ENCODE peak calls at places on chromosomes 11 and 22, in four cellular contexts. One of them, this sample, is unnamed.

GRCh38 chr11:75946531-75947530 is 131.8 kb downstream of the UVRAG start:
- DNase-seq in IMR-90: peak; percentile 60
- DNase-seq in GM12878: no peak
- DNase-seq in K562: no peak
- DNase-seq in this sample: peak; percentile 22

GRCh38 chr11:33329705-33330329 is 72.6 kb downstream of the HIPK3 start:
- DNase-seq in K562: peak; percentile 26
- DNase-seq in IMR-90: peak; percentile 72
- DNase-seq in GM12878: no peak
- DNase-seq in this sample: peak; percentile 75

GRCh38 chr11:72975778-72976520 is 161.7 kb downstream of the ATG16L2 start:
- DNase-seq in GM12878: no peak
- DNase-seq in K562: no peak
- DNase-seq in IMR-90: peak; percentile 96
- DNase-seq in this sample: no peak

GRCh38 chr11:130861283-130861682 is 55.0 kb downstream of the SNX19 start:
- DNase-seq in GM12878: no peak
- DNase-seq in IMR-90: no peak
- DNase-seq in K562: no peak
- DNase-seq in this sample: no peak

GRCh38 chr11:82895437-82896091 is 4.7 kb downstream of the PRCP start:
- DNase-seq in K562: no peak
- DNase-seq in GM12878: peak; percentile 42
- DNase-seq in IMR-90: no peak
- DNase-seq in this sample: no peak

GRCh38 chr22:22935546-22936157 is 48.0 kb downstream of the IGLL5 start:
- DNase-seq in GM12878: peak; percentile 99
- DNase-seq in IMR-90: no peak
- DNase-seq in K562: peak; percentile 56
- DNase-seq in this sample: no peak

GRCh38 chr11:66311965-66312548 is 4.8 kb downstream of the CD248 start:
- DNase-seq in GM12878: peak; percentile 78
- DNase-seq in IMR-90: peak; percentile 89
- DNase-seq in K562: peak; percentile 90
- DNase-seq in this sample: peak; percentile 94

GRCh38 chr11:15199693-15200092 is 85.0 kb downstream of the INSC start:
- DNase-seq in K562: no peak
- DNase-seq in GM12878: no peak
- DNase-seq in IMR-90: peak; percentile 71
- DNase-seq in this sample: no peak

GRCh38 chr11:72969894-72970335 is 155.7 kb downstream of the ATG16L2 start:
- DNase-seq in GM12878: peak; percentile 82
- DNase-seq in IMR-90: peak; percentile 88
- DNase-seq in K562: no peak
- DNase-seq in this sample: peak; percentile 53

GRCh38 chr11:11036185-11037161 is 178.6 kb upstream of the ZBED5 start:
- DNase-seq in K562: peak; percentile 38
- DNase-seq in IMR-90: peak; percentile 66
- DNase-seq in GM12878: no peak
- DNase-seq in this sample: peak; percentile 16

GRCh38 chr11:119078675-119079420 is 5.8 kb upstream of the HMBS start:
- DNase-seq in IMR-90: no peak
- DNase-seq in GM12878: no peak
- DNase-seq in K562: no peak
- DNase-seq in this sample: no peak

GRCh38 chr22:42468841-42469240 is 36.6 kb upstream of the NFAM1 start:
- DNase-seq in K562: no peak
- DNase-seq in GM12878: no peak
- DNase-seq in IMR-90: peak; percentile 54
- DNase-seq in this sample: no peak

GRCh38 chr11:106495046-106495445 is 417.6 kb downstream of the AASDHPPT start:
- DNase-seq in K562: no peak
- DNase-seq in GM12878: no peak
- DNase-seq in IMR-90: peak; percentile 14
- DNase-seq in this sample: no peak

GRCh38 chr11:102932678-102933077 is 22.9 kb downstream of the MMP13 start:
- DNase-seq in K562: no peak
- DNase-seq in IMR-90: no peak
- DNase-seq in GM12878: no peak
- DNase-seq in this sample: no peak

GRCh38 chr11:99687320-99687719 is 666.6 kb downstream of the CNTN5 start:
- DNase-seq in K562: no peak
- DNase-seq in GM12878: no peak
- DNase-seq in IMR-90: no peak
- DNase-seq in this sample: no peak

GRCh38 chr11:133104014-133104753 is 428.1 kb downstream of the OPCML start:
- DNase-seq in GM12878: no peak
- DNase-seq in IMR-90: no peak
- DNase-seq in K562: no peak
- DNase-seq in this sample: no peak

GRCh38 chr11:1506981-1507380 is 20.4 kb upstream of the MOB2 start:
- DNase-seq in GM12878: no peak
- DNase-seq in IMR-90: no peak
- DNase-seq in K562: no peak
- DNase-seq in this sample: no peak
- TF ChIP-seq FOS in GM12878: no peak
- TF ChIP-seq FOS in IMR-90: no peak
- TF ChIP-seq FOS in K562: no peak
- TF ChIP-seq FOS in this sample: no peak

DNA sequence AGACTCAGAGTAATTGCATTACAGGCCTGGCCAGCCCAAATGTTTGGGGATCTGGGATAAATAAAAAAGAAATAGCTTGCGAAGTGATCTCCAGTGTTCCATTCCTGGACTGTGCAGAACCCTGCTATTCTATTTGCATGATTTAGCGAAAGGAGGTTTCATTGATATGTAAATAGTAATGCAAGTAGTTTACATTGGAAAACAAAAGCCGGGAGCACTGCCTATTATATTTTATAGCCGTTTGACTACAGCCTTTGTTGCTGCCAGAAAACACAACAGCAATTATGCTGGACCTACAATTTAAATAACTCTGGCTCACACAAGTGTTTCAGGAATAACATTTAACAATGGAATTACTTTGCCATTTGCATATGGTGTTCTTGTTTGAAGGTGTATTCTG is 315.2 kb downstream of the BRD1 start:
- DNase-seq in IMR-90: no peak
- DNase-seq in GM12878: no peak
- DNase-seq in K562: no peak
- DNase-seq in this sample: no peak
- H2AFZ ChIP-seq in IMR-90: no peak overlapping the region
- H2AFZ ChIP-seq in GM12878: no peak overlapping the region
- H2AFZ ChIP-seq in K562: no peak overlapping the region
- H2AFZ ChIP-seq in this sample: no peak overlapping the region

GRCh38 chr11:111305403-111305802 is 7.1 kb downstream of the POU2AF3 start:
- DNase-seq in GM12878: no peak
- DNase-seq in IMR-90: no peak
- DNase-seq in K562: no peak
- DNase-seq in this sample: no peak
- TF ChIP-seq FOS in GM12878: no peak
- TF ChIP-seq FOS in IMR-90: no peak
- TF ChIP-seq FOS in K562: no peak
- TF ChIP-seq FOS in this sample: no peak

DNA sequence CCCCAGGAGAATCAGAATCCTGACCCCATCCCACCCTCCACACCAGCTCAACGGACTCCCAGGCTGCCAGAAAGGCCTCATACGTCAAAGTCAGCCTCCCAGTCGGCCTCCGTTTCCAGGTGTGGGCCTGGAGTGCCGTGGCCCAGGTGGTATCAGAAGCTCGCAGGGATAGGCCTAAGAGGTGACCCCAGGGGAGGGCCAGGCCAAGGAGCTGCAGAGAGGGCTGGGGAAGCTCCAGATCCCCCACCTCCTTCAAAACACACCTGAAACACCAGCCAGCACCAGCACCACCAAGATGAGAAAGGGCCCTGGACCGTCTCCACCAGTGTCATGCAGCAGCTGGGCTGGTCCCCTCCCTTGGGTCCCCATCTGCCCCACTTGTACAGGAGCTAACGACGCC is 20.3 kb downstream of the ASCL2 start:
- DNase-seq in K562: no peak
- DNase-seq in IMR-90: no peak
- DNase-seq in GM12878: no peak
- DNase-seq in this sample: no peak
- H2AFZ ChIP-seq in K562: no peak overlapping the region
- H2AFZ ChIP-seq in IMR-90: no peak overlapping the region
- H2AFZ ChIP-seq in GM12878: no peak overlapping the region
- H2AFZ ChIP-seq in this sample: no peak overlapping the region

DNA sequence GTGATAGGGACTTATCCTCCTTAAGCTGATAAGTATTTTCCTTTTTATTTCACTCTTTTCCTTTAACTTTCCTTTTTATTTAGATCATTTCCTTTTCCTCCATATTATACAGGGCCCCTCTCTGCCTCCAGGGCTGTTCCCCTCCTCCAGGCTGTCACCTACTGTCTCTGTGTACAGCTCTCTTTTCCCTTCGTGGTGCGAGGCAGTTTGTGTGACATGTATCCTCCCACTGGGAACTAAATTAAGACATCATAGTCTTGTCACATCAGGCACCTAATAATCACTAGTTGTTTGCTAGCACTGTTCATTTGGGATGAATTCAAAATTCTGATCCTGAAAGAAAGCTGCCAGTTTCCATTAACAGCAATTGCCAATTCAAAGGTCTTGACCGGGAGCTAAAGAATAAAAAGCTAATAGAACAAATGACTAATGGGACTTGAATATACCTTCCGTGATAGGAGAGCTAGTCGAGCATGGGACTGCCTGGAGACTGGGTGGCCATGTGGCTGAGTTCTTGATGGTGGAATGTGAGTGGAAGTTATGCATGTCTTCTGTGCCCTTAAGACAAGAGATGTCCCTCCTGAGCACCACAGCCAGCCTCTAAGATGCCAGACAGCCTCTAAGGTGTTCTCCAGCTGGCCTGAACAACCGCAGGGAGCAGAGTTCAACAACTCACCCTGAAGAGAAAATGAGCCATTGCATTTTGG is 77.7 kb upstream of the LRRC55 start:
- DNase-seq in IMR-90: no peak
- DNase-seq in K562: no peak
- DNase-seq in GM12878: no peak
- DNase-seq in this sample: no peak
- TF ChIP-seq FOS in IMR-90: no peak
- TF ChIP-seq FOS in K562: no peak
- TF ChIP-seq FOS in GM12878: no peak
- TF ChIP-seq FOS in this sample: no peak

GRCh38 chr11:95788921-95789505 is 569 bp downstream of the FAM76B start:
- DNase-seq in GM12878: no peak
- DNase-seq in K562: peak; percentile 37
- DNase-seq in IMR-90: peak; percentile 43
- DNase-seq in this sample: peak; percentile 59
- H2AFZ ChIP-seq in GM12878: peak overlapping the region; percentile 75
- H2AFZ ChIP-seq in K562: peak overlapping the region; percentile 89
- H2AFZ ChIP-seq in IMR-90: peak overlapping the region; percentile 95
- H2AFZ ChIP-seq in this sample: peak overlapping the region; percentile 73

DNA sequence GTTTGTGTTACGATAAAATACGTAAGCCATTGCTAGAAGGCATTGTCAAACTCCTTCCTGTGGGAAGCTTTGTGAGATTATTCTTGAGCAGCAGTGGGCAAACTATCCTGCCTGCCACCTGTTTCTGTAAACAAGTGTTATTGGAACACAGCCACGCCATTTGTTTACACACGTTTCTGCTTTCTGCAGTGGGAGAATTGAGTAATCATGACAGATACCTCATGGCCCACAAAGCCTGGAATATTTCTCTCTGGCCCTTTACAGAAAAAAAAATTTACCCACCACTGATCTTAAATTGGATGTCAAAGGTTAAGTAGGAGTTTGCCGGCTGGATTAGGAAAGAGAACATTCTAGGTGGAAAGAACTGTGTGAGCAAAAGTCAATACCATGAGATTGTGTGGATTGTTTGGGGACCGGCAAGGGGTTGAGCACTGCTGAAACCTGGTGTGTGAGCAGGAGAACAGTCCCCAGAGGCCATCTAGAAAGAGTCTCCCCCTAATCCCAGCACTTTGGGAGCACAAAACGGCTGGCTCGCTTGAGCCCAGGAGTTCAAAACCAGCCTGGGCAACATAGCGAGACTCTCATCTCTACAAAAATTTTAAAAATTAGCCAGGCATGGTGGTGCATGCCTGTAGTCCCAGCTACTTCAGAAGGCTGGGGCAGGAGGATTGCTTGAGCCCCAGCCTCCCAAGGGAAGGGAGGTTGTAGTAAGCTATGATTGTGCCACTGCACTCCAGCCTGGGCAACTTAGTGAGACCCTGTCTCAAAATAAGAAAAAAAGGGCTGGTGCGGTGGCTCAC is 6.0 kb upstream of the PLA2G6 start:
- DNase-seq in GM12878: no peak
- DNase-seq in K562: no peak
- DNase-seq in IMR-90: peak; percentile 71
- DNase-seq in this sample: peak; percentile 75
- TF ChIP-seq FOS in GM12878: no peak
- TF ChIP-seq FOS in K562: no peak
- TF ChIP-seq FOS in IMR-90: no peak
- TF ChIP-seq FOS in this sample: no peak

GRCh38 chr11:67401495-67402191 is at the start of gene PPP1CA:
- DNase-seq in IMR-90: peak; percentile 79
- DNase-seq in GM12878: no peak
- DNase-seq in K562: peak; percentile 98
- DNase-seq in this sample: peak; percentile 85

GRCh38 chr11:67397986-67398660 is 3.5 kb downstream of the PPP1CA start:
- DNase-seq in K562: no peak
- DNase-seq in IMR-90: no peak
- DNase-seq in GM12878: no peak
- DNase-seq in this sample: no peak

GRCh38 chr11:67398661-67399563 is 2.7 kb downstream of the PPP1CA start:
- DNase-seq in K562: peak; percentile 11
- DNase-seq in GM12878: no peak
- DNase-seq in IMR-90: no peak
- DNase-seq in this sample: no peak

GRCh38 chr11:67400251-67400941 is 1.3 kb downstream of the PPP1CA start:
- DNase-seq in IMR-90: no peak
- DNase-seq in K562: peak; percentile 6
- DNase-seq in GM12878: no peak
- DNase-seq in this sample: no peak

GRCh38 chr11:67400942-67401494 is 640 bp downstream of the PPP1CA start:
- DNase-seq in K562: peak; percentile 8
- DNase-seq in IMR-90: no peak
- DNase-seq in GM12878: no peak
- DNase-seq in this sample: no peak
- H2AFZ ChIP-seq in K562: peak overlapping the region; percentile 79
- H2AFZ ChIP-seq in IMR-90: peak overlapping the region; percentile 93
- H2AFZ ChIP-seq in GM12878: peak overlapping the region; percentile 78
- H2AFZ ChIP-seq in this sample: peak overlapping the region; percentile 57